ENCODE peak calls at places on chromosomes 11 and 22, in ten cellular contexts. M is T-helper 9 cell; H is activated CD8-positive, alpha-beta memory T cell treated with anti-CD3 and anti-CD28 coated beads for 24 hours; F is ACHN; R is stimulated activated CD4-positive, alpha-beta T cell treated with anti-CD3 and anti-CD28 coated beads, Interleukin-12 subunit alpha, Interleukin-12 subunit beta, amount 100 ng/mL, for 4 hours; T is H9; C is T-helper 1 cell; O is activated CD8-positive, alpha-beta T cell treated with anti-CD3 and anti-CD28 coated beads, Interleukin-2, amount 10 ng/mL, durations not matched to agents 7 days and 5 days; A is hypothalamus; V is omental fat pad. N is an unnamed sample.
A peak's percentile ranks its signal among the peaks of the same experiment; 100 is the strongest.

GRCh38 chr22:42412744-42413220 is 19.4 kb downstream of the NFAM1 start:
- DNase-seq in O (no peak), H (no peak), C (no peak), V (no peak), T (peak; percentile 56), F (no peak), R (no peak), A (no peak), M (no peak), N (peak; percentile 68)

GRCh38 chr11:45833761-45834160 is 13.5 kb upstream of the CRY2 start:
- DNase-seq in M (no peak), H (no peak), V (no peak), F (no peak), C (no peak), R (no peak), A (no peak), O (no peak), T (no peak), N (no peak)

GRCh38 chr11:120893431-120894206 is 130.3 kb upstream of the TBCEL start:
- DNase-seq in F (no peak), T (no peak), H (no peak), V (no peak), M (no peak), O (no peak), R (no peak), A (no peak), C (no peak), N (no peak)

GRCh38 chr11:128888034-128888985 is 2.8 kb upstream of the KCNJ5 start:
- DNase-seq in R (no peak), O (no peak), C (no peak), H (no peak), T (no peak), V (no peak), F (no peak), M (no peak), A (no peak), N (peak; percentile 93)

GRCh38 chr11:116826751-116827431 is 2.8 kb upstream of the APOC3 start:
- DNase-seq in C (no peak), V (no peak), H (no peak), M (no peak), R (no peak), T (no peak), F (no peak), O (no peak), A (no peak), N (no peak)

GRCh38 chr11:121611242-121611641 is 158.5 kb upstream of the SORL1-AS1 start:
- DNase-seq in F (no peak), T (no peak), V (no peak), H (no peak), R (no peak), A (no peak), O (no peak), C (no peak), M (no peak), N (no peak)

GRCh38 chr22:19842386-19843106 is 12.1 kb downstream of the GNB1L start:
- DNase-seq in C (no peak), V (no peak), H (peak; percentile 48), F (no peak), O (no peak), M (no peak), A (no peak), T (no peak), R (no peak), N (no peak)

GRCh38 chr11:2913029-2913431 is 16.2 kb downstream of the PHLDA2 start:
- DNase-seq in A (no peak), T (no peak), H (no peak), V (no peak), O (no peak), C (no peak), F (peak; percentile 51), R (no peak), M (no peak), N (peak; percentile 53)

GRCh38 chr11:128496249-128496648 is 91.1 kb downstream of the ETS1 start:
- DNase-seq in V (no peak), O (no peak), A (no peak), C (no peak), M (no peak), H (no peak), F (no peak), T (no peak), R (no peak), N (peak; percentile 76)

GRCh38 chr22:49807780-49808708 is 19.6 kb downstream of the BRD1 start:
- DNase-seq in T (no peak), R (no peak), V (no peak), F (no peak), O (peak; percentile 79), M (no peak), H (no peak), A (no peak), C (peak; percentile 31), N (no peak)

GRCh38 chr11:45839204-45839603 is 8.1 kb upstream of the CRY2 start:
- DNase-seq in R (no peak), V (no peak), O (no peak), C (no peak), F (no peak), H (no peak), M (no peak), A (no peak), T (no peak), N (no peak)

GRCh38 chr22:36245805-36246356 is 6.6 kb upstream of the APOL2 start:
- DNase-seq in M (no peak), A (no peak), V (no peak), C (no peak), R (no peak), H (no peak), F (no peak), T (peak; percentile 3), O (no peak), N (no peak)

GRCh38 chr11:112172362-112172994 is 2.8 kb upstream of the BCO2 start:
- DNase-seq in O (no peak), R (no peak), M (no peak), C (no peak), V (no peak), T (no peak), H (no peak), A (no peak), F (no peak), N (no peak)

GRCh38 chr22:19770349-19771220 is 10.0 kb downstream of the TBX1 start:
- DNase-seq in C (no peak), A (no peak), T (no peak), M (no peak), H (no peak), V (no peak), O (no peak), R (no peak), F (no peak), N (no peak)

GRCh38 chr11:73189723-73190556 is 28.1 kb upstream of the P2RY2 start:
- DNase-seq in O (no peak), A (no peak), F (no peak), H (no peak), V (no peak), R (no peak), M (no peak), C (no peak), T (no peak), N (no peak)

GRCh38 chr22:28894320-28894719 is 10.9 kb downstream of the ZNRF3 start:
- DNase-seq in V (no peak), A (no peak), F (no peak), C (no peak), H (no peak), R (no peak), T (no peak), O (no peak), M (no peak), N (no peak)

GRCh38 chr22:19607198-19608113 is 83.2 kb upstream of the CLDN5 start:
- DNase-seq in V (no peak), M (no peak), F (no peak), C (peak; percentile 15), O (peak; percentile 28), R (no peak), A (no peak), T (peak; percentile 58), H (peak; percentile 62), N (no peak)

GRCh38 chr11:109486129-109486528 is 64.1 kb downstream of the C11orf87 start:
- DNase-seq in O (no peak), H (no peak), R (no peak), A (no peak), T (no peak), V (no peak), C (no peak), M (no peak), F (no peak), N (no peak)

GRCh38 chr22:23823331-23823791 is 15.4 kb downstream of the DERL3 start:
- DNase-seq in F (no peak), R (no peak), H (no peak), M (no peak), C (no peak), A (no peak), T (no peak), O (no peak), V (no peak), N (no peak)

GRCh38 chr11:28257761-28258160 is 149.6 kb downstream of the METTL15 start:
- DNase-seq in O (no peak), H (no peak), V (no peak), M (no peak), C (no peak), T (no peak), F (no peak), A (no peak), R (no peak), N (no peak)

GRCh38 chr11:95291946-95292345 is 60.9 kb upstream of the SESN3 start:
- DNase-seq in O (no peak), V (no peak), R (no peak), F (no peak), M (no peak), H (no peak), T (no peak), A (no peak), C (no peak), N (no peak)

GRCh38 chr11:48107188-48107704 is 109.4 kb upstream of the OR4B1 start:
- DNase-seq in O (no peak), V (no peak), C (no peak), F (peak; percentile 35), M (no peak), H (peak; percentile 58), A (no peak), R (peak; percentile 25), T (no peak), N (no peak)

GRCh38 chr11:75492181-75492820 is 33.4 kb downstream of the GDPD5 start:
- DNase-seq in M (peak; percentile 43), V (no peak), H (peak; percentile 81), F (no peak), A (no peak), T (peak; percentile 75), O (peak; percentile 72), C (peak; percentile 28), R (peak; percentile 51), N (peak; percentile 81)

GRCh38 chr11:117010808-117011540 is 87.3 kb downstream of the SIK3 start:
- DNase-seq in T (no peak), M (no peak), R (no peak), C (no peak), A (no peak), V (no peak), O (no peak), F (no peak), H (no peak), N (no peak)

GRCh38 chr11:58739725-58740430 is 8.1 kb upstream of the GLYAT start:
- DNase-seq in M (no peak), F (no peak), A (no peak), V (no peak), H (no peak), T (no peak), R (no peak), O (no peak), C (no peak), N (peak; percentile 57)

GRCh38 chr22:39526736-39527171 is 5.8 kb downstream of the RPS19BP1 start:
- DNase-seq in A (no peak), C (peak; percentile 45), T (no peak), H (peak; percentile 71), V (no peak), O (no peak), R (no peak), M (peak; percentile 29), F (no peak), N (peak; percentile 44)

GRCh38 chr11:46520971-46521745 is 72.7 kb downstream of the AMBRA1 start:
- DNase-seq in A (no peak), C (no peak), V (no peak), R (no peak), M (no peak), H (no peak), T (no peak), O (no peak), F (peak; percentile 7), N (peak; percentile 82)

GRCh38 chr11:3102641-3102921 is 45.4 kb upstream of the CARS1 start:
- DNase-seq in F (no peak), O (no peak), R (no peak), A (no peak), M (no peak), V (no peak), C (no peak), T (no peak), H (peak; percentile 38), N (no peak)

N was measured in mesendoderm.